ENCODE peak calls at places on chromosomes 4 and X, in nine cellular contexts. W, V, L, C, D, E, H, R and M are unnamed samples.

GRCh38 chrX:45762699-45763647 is 562.3 kb upstream of the DIPK2B start:
- DNase-seq in W (no peak), V (no peak), L (no peak), C (no peak), D (no peak), E (no peak), H (peak), R (no peak), M (no peak)

GRCh38 chrX:43581888-43582539 is 74.1 kb upstream of the MAOA start:
- DNase-seq in W (no peak), V (no peak), L (no peak), C (no peak), D (no peak), E (no peak), H (peak), R (no peak), M (no peak)

GRCh38 chrX:29478336-29479069 is 736.9 kb upstream of the MAGEB2 start:
- DNase-seq in W (no peak), V (peak), L (no peak), C (no peak), D (no peak), E (no peak), H (peak), R (no peak), M (no peak)

GRCh38 chrX:38654302-38654701 is 93.0 kb downstream of the TSPAN7 start:
- DNase-seq in W (no peak), V (peak), L (no peak), C (no peak), D (no peak), E (no peak), H (peak), R (no peak), M (no peak)

GRCh38 chr4:123939621-123940020 is 543.0 kb downstream of the SPRY1 start:
- DNase-seq in W (no peak), V (no peak), L (no peak), C (no peak), D (no peak), E (no peak), H (peak), R (no peak), M (no peak)

GRCh38 chr4:74874785-74875367 is 58.0 kb upstream of the PARM1 start:
- DNase-seq in W (no peak), V (peak), L (no peak), C (no peak), D (peak), E (no peak), H (peak), R (no peak), M (peak)

GRCh38 chrX:33205321-33205720 is 6.0 kb downstream of the DMD start:
- DNase-seq in W (no peak), V (no peak), L (no peak), C (no peak), D (no peak), E (no peak), H (no peak), R (no peak), M (no peak)

GRCh38 chr4:151143162-151143561 is 43.7 kb downstream of the RPS3A start:
- DNase-seq in W (no peak), V (no peak), L (no peak), C (no peak), D (no peak), E (no peak), H (no peak), R (no peak), M (no peak)

GRCh38 chrX:77565278-77565677 is 118.1 kb downstream of the FGF16 start:
- DNase-seq in W (no peak), V (no peak), L (no peak), C (no peak), D (no peak), E (no peak), H (no peak), R (no peak), M (no peak)

GRCh38 chr4:105996845-105997244 is 101.6 kb downstream of the NPNT start:
- DNase-seq in W (no peak), V (no peak), L (no peak), C (no peak), D (no peak), E (no peak), H (no peak), R (no peak), M (no peak)

GRCh38 chrX:45324941-45325340 is 124.3 kb upstream of the DIPK2B start:
- DNase-seq in W (no peak), V (no peak), L (no peak), C (no peak), D (no peak), E (no peak), H (no peak), R (no peak), M (no peak)

GRCh38 chr4:48184891-48185290 is 50.8 kb upstream of the TXK start:
- DNase-seq in W (no peak), V (no peak), L (no peak), C (no peak), D (no peak), E (no peak), H (no peak), R (no peak), M (no peak)

GRCh38 chr4:49709775-49710174 is 723.7 kb downstream of the CWH43 start:
- DNase-seq in W (no peak), V (no peak), L (no peak), C (no peak), D (no peak), E (no peak), H (no peak), R (no peak), M (no peak)

GRCh38 chr4:127793528-127793927 is 11.4 kb downstream of the HSPA4L start:
- DNase-seq in W (no peak), V (no peak), L (no peak), C (no peak), D (no peak), E (no peak), H (no peak), R (no peak), M (no peak)

GRCh38 chrX:11750051-11750450 is 8.0 kb upstream of the MSL3 start:
- DNase-seq in W (no peak), V (no peak), L (no peak), C (no peak), D (no peak), E (no peak), H (no peak), R (no peak), M (no peak)

GRCh38 chrX:66632986-66633385 is 5.9 kb downstream of the EDA2R start:
- DNase-seq in W (no peak), V (no peak), L (no peak), C (no peak), D (no peak), E (no peak), H (no peak), R (no peak), M (no peak)

GRCh38 chr4:152780267-152780811 is 585 bp downstream of the ARFIP1 start:
- DNase-seq in W (no peak), V (peak), L (peak), C (no peak), D (no peak), E (no peak), H (no peak), R (no peak), M (peak)

GRCh38 chrX:6778547-6779231 is 243.8 kb upstream of the VCX3A start:
- DNase-seq in W (no peak), V (peak), L (no peak), C (no peak), D (no peak), E (peak), H (no peak), R (no peak), M (no peak)

GRCh38 chr4:82551734-82552133 is 10.1 kb downstream of the TMEM150C start:
- DNase-seq in W (no peak), V (no peak), L (no peak), C (no peak), D (no peak), E (no peak), H (no peak), R (no peak), M (no peak)

GRCh38 chr4:158814636-158815035 is 45.8 kb downstream of the FNIP2 start:
- DNase-seq in W (no peak), V (no peak), L (no peak), C (no peak), D (no peak), E (no peak), H (peak), R (no peak), M (no peak)

GRCh38 chr4:158813113-158813512 is 44.3 kb downstream of the FNIP2 start:
- DNase-seq in W (no peak), V (no peak), L (no peak), C (no peak), D (no peak), E (no peak), H (no peak), R (no peak), M (no peak)

GRCh38 chr4:158812543-158812942 is 43.7 kb downstream of the FNIP2 start:
- DNase-seq in W (no peak), V (no peak), L (no peak), C (no peak), D (no peak), E (no peak), H (no peak), R (no peak), M (no peak)

GRCh38 chr4:158812133-158812532 is 43.3 kb downstream of the FNIP2 start:
- DNase-seq in W (no peak), V (no peak), L (no peak), C (no peak), D (no peak), E (no peak), H (no peak), R (no peak), M (no peak)

DNA sequence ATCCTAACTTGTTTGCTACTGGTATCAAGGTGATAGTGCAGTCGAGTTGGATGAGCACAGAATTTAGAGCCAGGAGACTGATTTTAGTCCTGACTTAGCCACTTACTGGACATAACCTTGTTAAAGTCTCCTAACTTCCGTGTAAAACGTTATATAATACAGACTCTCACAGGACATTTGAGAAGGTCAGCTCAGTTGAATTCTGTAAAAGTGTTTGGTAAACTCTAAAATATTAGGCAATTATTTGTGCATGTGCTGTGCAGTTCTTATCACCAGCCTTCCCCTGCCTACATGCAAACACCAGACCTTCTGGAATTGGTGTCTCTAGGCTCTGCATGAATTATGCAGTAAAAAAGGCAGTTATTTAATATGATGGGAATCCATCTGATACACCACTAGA is 45.4 kb downstream of the FNIP2 start:
- DNase-seq in W (no peak), V (no peak), L (no peak), C (no peak), D (no peak), E (no peak), H (no peak), R (no peak), M (no peak)
- H3K27ac ChIP-seq in W (no peak), V (no peak), L (no peak), C (peak), D (no peak), E (no peak), H (no peak), R (peak), M (peak)

DNA sequence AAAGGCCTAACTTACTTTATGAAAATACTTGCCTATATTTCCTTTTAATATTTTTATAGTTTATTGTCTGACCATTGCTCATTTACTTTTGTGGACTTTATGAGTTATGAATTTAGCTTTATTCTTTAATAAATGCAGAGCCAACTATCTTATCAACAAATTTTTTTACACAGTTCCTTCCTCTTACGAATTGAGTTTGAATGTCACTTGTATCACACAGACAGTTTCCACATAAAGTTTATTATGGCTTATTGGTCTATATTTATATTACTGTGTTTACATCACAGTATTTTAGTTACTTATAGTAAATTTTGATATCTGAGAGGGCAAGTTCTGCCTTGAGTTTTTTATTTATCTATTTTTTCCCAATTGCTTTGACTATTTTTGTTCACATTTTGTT is 450.6 kb downstream of the C4orf33 start:
- DNase-seq in W (no peak), V (no peak), L (no peak), C (no peak), D (no peak), E (no peak), H (no peak), R (no peak), M (no peak)
- H3K27ac ChIP-seq in W (no peak), V (no peak), L (no peak), C (no peak), D (no peak), E (no peak), H (no peak), R (no peak), M (peak)

DNA sequence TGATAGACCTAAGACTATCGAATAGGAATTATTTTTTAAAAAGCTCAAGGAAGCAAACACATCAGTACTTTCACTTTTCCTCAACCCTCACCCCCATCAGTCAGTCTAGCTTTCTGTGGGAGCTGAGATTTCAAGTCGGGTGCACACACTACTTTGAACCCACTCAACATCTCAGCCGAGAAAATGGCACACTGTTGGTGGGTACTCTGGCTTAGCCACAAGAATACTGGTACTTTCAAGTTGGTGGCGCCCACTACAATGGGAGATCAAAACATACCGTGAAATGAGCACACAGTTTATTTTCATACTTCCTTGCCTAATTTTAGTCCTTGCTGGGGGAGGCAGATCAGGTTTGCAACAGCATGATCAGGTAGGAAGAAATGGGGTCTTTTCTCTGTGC is 10.2 kb downstream of the CD40LG start:
- DNase-seq in W (no peak), V (no peak), L (no peak), C (no peak), D (no peak), E (no peak), H (no peak), R (no peak), M (no peak)
- H3K27ac ChIP-seq in W (no peak), V (no peak), L (no peak), C (no peak), D (no peak), E (no peak), H (no peak), R (no peak), M (no peak)

DNA sequence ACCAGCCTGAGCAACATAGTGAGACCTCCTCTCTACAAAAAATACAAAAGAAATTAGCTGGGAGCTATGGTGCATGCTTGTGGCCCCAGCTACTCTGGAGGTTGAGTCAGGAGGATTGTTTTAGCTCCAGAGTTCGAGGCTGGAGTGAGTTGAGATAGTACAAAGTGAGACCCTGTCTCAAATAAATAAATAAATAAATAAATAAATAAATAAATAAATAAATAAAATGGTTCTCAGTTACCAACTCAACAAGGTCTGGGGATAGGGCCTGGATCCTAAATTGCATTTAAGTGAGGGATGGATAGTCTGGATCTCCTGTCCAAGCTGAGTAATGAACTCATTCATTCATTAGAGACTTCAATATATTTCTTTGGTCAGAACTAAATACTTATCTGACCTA is 115.7 kb upstream of the IL1RAPL2 start:
- DNase-seq in W (no peak), V (no peak), L (no peak), C (no peak), D (no peak), E (no peak), H (no peak), R (no peak), M (no peak)
- H3K27ac ChIP-seq in W (no peak), V (no peak), L (no peak), C (no peak), D (no peak), E (no peak), H (no peak), R (no peak), M (no peak)

DNA sequence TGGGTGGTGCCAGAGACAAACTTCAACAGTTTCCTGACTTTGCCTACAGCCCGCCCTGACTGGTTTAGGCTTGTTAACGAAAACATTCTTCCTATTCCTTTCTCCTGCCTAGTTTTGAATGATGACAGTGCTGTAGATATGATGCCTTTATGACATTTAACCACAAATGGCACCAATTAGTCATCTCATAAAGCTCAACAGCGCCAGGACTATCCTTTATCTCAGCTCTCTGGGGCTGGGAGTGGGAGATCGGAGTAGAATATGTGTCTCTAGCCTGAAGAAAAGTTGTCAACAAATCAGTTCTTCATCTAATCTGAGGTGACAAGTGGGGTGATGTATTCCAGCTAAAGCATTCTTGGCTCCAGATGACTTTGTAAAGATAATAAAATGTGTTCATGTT is 64.6 kb upstream of the SH3RF1 start:
- DNase-seq in W (no peak), V (no peak), L (no peak), C (no peak), D (no peak), E (no peak), H (peak), R (no peak), M (no peak)
- H3K27ac ChIP-seq in W (no peak), V (no peak), L (no peak), C (no peak), D (no peak), E (no peak), H (peak), R (no peak), M (no peak)

GRCh38 chr4:26412381-26413372 is 77.6 kb downstream of the CCKAR start:
- DNase-seq in W (no peak), V (peak), L (no peak), C (no peak), D (no peak), E (peak), H (no peak), R (peak), M (peak)
- H3K27ac ChIP-seq in W (no peak), V (no peak), L (no peak), C (no peak), D (peak), E (no peak), H (no peak), R (no peak), M (peak)